ENCODE peak calls at places on chromosome 16, in four cellular contexts. T is H1, K is K562, U is HepG2. L is an unnamed sample.

GRCh38 chr16:13036600-13036999 is 135.2 kb downstream of the SHISA9 start:
- DNase-seq in T (no peak), K (peak; percentile 55), U (peak; percentile 43), L (no peak)

GRCh38 chr16:57022445-57022844 is 33.1 kb downstream of the NLRC5 start:
- DNase-seq in T (no peak), K (no peak), U (no peak), L (no peak)

GRCh38 chr16:22357635-22357971 is 16.8 kb downstream of the CDR2 start:
- DNase-seq in T (no peak), K (no peak), U (no peak), L (no peak)

GRCh38 chr16:1262846-1263221 is 7.0 kb downstream of the TPSD1 start:
- DNase-seq in T (no peak), K (no peak), U (no peak), L (no peak)

GRCh38 chr16:15613676-15614075 is 29.3 kb downstream of the MARF1 start:
- DNase-seq in T (no peak), K (no peak), U (no peak), L (peak; percentile 61)

GRCh38 chr16:20944861-20945390 is 44.4 kb downstream of the LYRM1 start:
- DNase-seq in T (no peak), K (peak; percentile 83), U (peak; percentile 35), L (no peak)

GRCh38 chr16:28183441-28183840 is 28.3 kb downstream of the XPO6 start:
- DNase-seq in T (no peak), K (no peak), U (no peak), L (no peak)

GRCh38 chr16:58125781-58126335 is 3.3 kb downstream of the CFAP20 start:
- DNase-seq in T (no peak), K (peak; percentile 53), U (no peak), L (no peak)

GRCh38 chr16:54430491-54431030 is 144.0 kb upstream of the IRX3 start:
- DNase-seq in T (no peak), K (no peak), U (peak; percentile 69), L (no peak)

GRCh38 chr16:58501242-58502131 is 1.5 kb downstream of the NDRG4 start:
- DNase-seq in T (no peak), K (peak; percentile 44), U (peak; percentile 30), L (no peak)

GRCh38 chr16:80852261-80852872 is 48.0 kb upstream of the CDYL2 start:
- DNase-seq in T (peak; percentile 36), K (peak; percentile 37), U (peak; percentile 31), L (peak; percentile 36)

GRCh38 chr16:50671644-50672260 is 9.4 kb downstream of the SNX20 start:
- DNase-seq in T (no peak), K (peak; percentile 67), U (peak; percentile 36), L (peak; percentile 64)

GRCh38 chr16:76932541-76933211 is 258.3 kb upstream of the MON1B start:
- DNase-seq in T (no peak), K (no peak), U (no peak), L (no peak)

GRCh38 chr16:73285336-73285735 is 237.4 kb upstream of the ZFHX3 start:
- DNase-seq in T (no peak), K (no peak), U (no peak), L (no peak)
- TF ChIP-seq YY1 in T (no peak), K (no peak), U (no peak), L (no peak)

DNA sequence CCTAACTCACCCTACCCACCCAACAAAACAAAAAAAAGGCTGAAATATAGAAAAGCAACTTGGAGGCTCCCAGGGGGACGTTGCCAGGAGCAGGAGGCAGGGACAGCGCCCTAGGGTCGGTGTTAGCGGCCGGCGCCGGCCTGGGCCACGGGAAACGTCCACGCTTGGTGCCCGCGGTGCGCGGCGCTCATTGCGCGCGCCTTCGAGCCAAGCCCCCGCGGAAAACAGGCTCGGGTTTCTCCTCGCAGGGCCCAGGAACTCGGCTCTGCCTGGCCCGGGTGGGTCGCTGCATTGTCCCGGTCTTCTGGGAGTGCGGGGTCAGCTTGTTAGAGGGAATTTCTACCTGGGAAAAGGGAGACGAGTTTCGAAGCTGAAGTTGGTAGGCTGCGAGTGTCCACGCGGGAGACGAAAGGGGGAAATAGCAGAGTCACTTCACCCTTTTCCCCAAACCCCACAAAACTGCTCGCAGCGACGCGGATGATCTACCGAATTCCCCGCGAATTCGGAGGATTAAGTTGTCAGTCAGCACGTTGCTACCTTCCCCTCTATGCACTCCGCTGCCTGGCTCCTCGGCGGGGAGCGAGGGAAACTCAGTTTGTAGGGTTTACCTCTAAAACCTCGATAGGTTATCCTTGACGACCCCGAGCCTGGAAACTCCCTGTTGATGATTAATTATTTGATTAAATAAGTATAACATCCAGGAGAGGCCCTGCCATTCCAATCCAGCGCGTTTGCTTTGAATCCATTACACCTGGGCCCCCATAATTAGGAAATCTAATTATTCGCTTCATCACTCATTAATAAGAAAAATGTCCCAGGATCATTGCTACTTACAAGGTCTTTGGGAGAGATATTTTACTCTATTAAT is 751 bp upstream of the FOXC2 start:
- DNase-seq in T (no peak), K (no peak), U (no peak), L (no peak)
- TF ChIP-seq EZH2 in T (peak; percentile 99), K (no peak), U (peak; percentile 91), L (no peak)

GRCh38 chr16:89691986-89692569 is 5.6 kb downstream of the CDK10 start:
- DNase-seq in T (no peak), K (no peak), U (peak; percentile 38), L (no peak)
- TF ChIP-seq FOSL1 in T (no peak), K (no peak), U (no peak), L (no peak)

GRCh38 chr16:85353839-85354622 is 241.8 kb upstream of the CIBAR2 start:
- DNase-seq in T (no peak), K (no peak), U (no peak), L (no peak)
- TF ChIP-seq YY1 in T (no peak), K (no peak), U (no peak), L (no peak)

GRCh38 chr16:3012246-3012645 is 477 bp upstream of the CLDN9 start:
- DNase-seq in T (no peak), K (no peak), U (no peak), L (no peak)
- TF ChIP-seq EZH2 in T (no peak), K (no peak), U (no peak), L (no peak)